ENCODE peak calls at places on chromosomes 1 and 21, in four cellular contexts. X is mesendoderm, M is IMR-90, F is H9. P is an unnamed sample.

GRCh38 chr1:193654951-193655705 is 468.7 kb upstream of the B3GALT2 start:
- DNase-seq in X (peak), M (peak), F (no peak), P (no peak)

GRCh38 chr1:190633488-190633887 is 155.8 kb upstream of the BRINP3 start:
- DNase-seq in X (peak), M (peak), F (no peak), P (no peak)

GRCh38 chr1:113018911-113019310 is 54.1 kb upstream of the LRIG2 start:
- DNase-seq in X (no peak), M (no peak), F (no peak), P (no peak)

GRCh38 chr1:246934777-246935176 is 3.0 kb upstream of the AHCTF1 start:
- DNase-seq in X (no peak), M (no peak), F (no peak), P (no peak)

GRCh38 chr1:90826834-90827233 is 109.7 kb upstream of the BARHL2 start:
- DNase-seq in X (peak), M (no peak), F (no peak), P (no peak)

GRCh38 chr1:58584082-58584895 is 7.2 kb upstream of the TACSTD2 start:
- DNase-seq in X (peak), M (peak), F (no peak), P (no peak)

GRCh38 chr1:168504064-168504837 is 39.5 kb downstream of the XCL2 start:
- DNase-seq in X (no peak), M (peak), F (no peak), P (no peak)

GRCh38 chr1:1371354-1371740 is 3.7 kb downstream of the AURKAIP1 start:
- DNase-seq in X (no peak), M (no peak), F (no peak), P (no peak)

GRCh38 chr1:233491953-233492627 is 121.8 kb upstream of the KCNK1 start:
- DNase-seq in X (no peak), M (no peak), F (peak), P (no peak)

GRCh38 chr1:48870596-48870995 is 93.9 kb upstream of the BEND5 start:
- DNase-seq in X (peak), M (no peak), F (no peak), P (no peak)

GRCh38 chr1:223731076-223731770 is 18.9 kb downstream of the CAPN2 start:
- DNase-seq in X (no peak), M (peak), F (no peak), P (no peak)

GRCh38 chr1:221227872-221228337 is 348.7 kb downstream of the HLX start:
- DNase-seq in X (no peak), M (no peak), F (no peak), P (no peak)

GRCh38 chr1:29033829-29034466 is 89.8 kb downstream of the TMEM200B start:
- DNase-seq in X (peak), M (peak), F (no peak), P (no peak)

GRCh38 chr1:22131062-22131461 is 11.8 kb downstream of the WNT4 start:
- DNase-seq in X (no peak), M (no peak), F (no peak), P (no peak)
- H4K5ac ChIP-seq in X (no peak), M (no peak), F (no peak), P (no peak)

DNA sequence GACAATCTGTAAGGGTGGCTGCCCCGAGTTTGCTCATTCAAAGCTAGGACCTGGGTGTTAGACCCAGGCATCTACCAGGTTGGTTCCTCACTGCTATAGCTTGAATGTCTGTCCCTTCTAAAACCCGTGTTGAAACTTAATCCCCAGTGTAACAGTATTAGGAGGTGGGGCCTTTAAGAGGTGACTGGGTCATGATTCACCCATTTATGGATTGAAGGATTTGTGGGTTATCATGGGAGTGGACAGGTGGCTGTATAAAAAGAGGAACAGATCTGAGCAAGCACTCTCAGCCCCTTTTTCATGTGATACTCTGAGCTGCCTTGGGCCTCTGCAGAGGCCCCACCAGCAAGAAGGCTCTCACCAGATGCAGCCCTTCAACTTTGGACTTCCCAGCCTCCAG is 29.4 kb downstream of the PSMG1 start:
- DNase-seq in X (no peak), M (no peak), F (no peak), P (no peak)
- H4K5ac ChIP-seq in X (no peak), M (no peak), F (no peak), P (no peak)

GRCh38 chr1:86382878-86383277 is 13.2 kb downstream of the ODF2L start:
- DNase-seq in X (no peak), M (no peak), F (no peak), P (no peak)

GRCh38 chr1:86389315-86389714 is 6.8 kb downstream of the ODF2L start:
- DNase-seq in X (no peak), M (no peak), F (no peak), P (no peak)

GRCh38 chr1:86388777-86389176 is 7.3 kb downstream of the ODF2L start:
- DNase-seq in X (no peak), M (no peak), F (no peak), P (no peak)

DNA sequence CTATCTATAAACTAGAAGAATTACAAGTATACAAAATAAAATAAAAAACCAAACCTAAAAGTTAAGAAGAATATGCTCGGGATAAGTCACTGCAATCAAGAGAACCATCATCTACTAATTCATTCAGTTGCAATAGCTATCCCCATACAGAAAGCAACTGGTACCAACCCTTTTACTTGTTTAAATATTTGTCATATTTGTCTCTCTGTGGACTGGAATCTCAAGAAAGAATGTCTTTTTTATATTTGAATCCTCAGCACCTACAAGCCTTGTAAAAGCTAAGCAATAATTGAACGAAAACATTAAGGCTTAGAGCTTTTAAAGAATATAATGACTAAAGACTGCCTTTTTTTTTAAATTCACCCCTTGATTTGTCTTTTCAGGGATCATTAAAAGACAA is 7.9 kb downstream of the ODF2L start:
- DNase-seq in X (no peak), M (no peak), F (no peak), P (no peak)
- H4K5ac ChIP-seq in X (no peak), M (no peak), F (no peak), P (no peak)

DNA sequence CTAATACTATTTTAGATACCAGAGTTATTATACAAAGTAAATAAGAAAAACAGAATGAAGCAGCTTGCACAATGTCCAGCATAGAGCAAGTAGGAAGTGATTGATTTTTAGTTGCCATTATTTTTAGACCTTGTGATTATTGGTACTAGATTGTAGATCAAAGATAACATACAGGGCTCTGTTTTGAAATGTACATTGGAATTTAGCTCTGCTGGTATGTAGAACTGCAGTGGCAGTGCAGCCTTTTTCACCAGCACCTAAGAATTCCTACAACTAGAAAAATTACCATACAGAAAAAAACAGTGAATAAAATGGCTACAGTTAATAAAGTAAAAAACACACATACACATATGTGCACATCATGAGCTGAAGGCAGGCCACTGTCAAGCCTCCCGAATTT is 32.2 kb upstream of the ABCA4 start:
- DNase-seq in X (no peak), M (no peak), F (no peak), P (no peak)
- H4K5ac ChIP-seq in X (no peak), M (no peak), F (no peak), P (no peak)

GRCh38 chr1:44090409-44091252 is 28.0 kb upstream of the KLF17 start:
- DNase-seq in X (no peak), M (no peak), F (no peak), P (no peak)
- H4K5ac ChIP-seq in X (no peak), M (no peak), F (no peak), P (no peak)

GRCh38 chr1:173408886-173409285 is 68.2 kb upstream of the PRDX6 start:
- DNase-seq in X (no peak), M (no peak), F (no peak), P (no peak)
- H4K5ac ChIP-seq in X (no peak), M (no peak), F (no peak), P (no peak)

DNA sequence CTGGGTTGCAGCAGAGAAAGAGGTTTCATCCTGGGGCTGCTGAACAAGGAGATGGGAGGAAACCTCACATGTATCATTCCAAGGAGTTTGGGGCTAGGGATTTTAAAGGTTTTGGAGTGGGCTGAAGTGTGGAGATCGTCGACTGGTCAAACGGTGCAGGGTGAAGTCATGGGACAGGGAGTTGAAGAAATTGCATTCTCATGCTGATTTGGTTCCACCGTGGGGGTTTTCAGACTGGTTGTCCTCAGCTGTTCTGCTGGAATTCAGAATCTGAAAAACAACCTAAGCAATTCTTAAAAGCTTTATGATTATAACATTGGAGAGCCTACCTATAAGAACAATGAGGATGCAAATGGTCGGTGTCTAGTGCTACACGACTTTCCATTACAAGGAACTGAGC is 242.8 kb downstream of the TM2D1 start:
- DNase-seq in X (no peak), M (no peak), F (no peak), P (no peak)
- H4K5ac ChIP-seq in X (no peak), M (no peak), F (no peak), P (no peak)

GRCh38 chr1:192588546-192588945 is 13.0 kb downstream of the RGS1 start:
- DNase-seq in X (no peak), M (peak), F (no peak), P (no peak)
- H4K5ac ChIP-seq in X (no peak), M (no peak), F (no peak), P (no peak)

P was measured in H1.